ENCODE peak calls at places on chromosomes 12 and 14, in six cellular contexts. One of them, this sample, is unnamed.

GRCh38 chr12:52027085-52027843 is 20.5 kb downstream of the TAMALIN start:
- DNase-seq in IMR-90: no peak
- DNase-seq in mesenchymal stem cell: peak
- DNase-seq in neuronal stem cell: no peak
- DNase-seq in H9: no peak
- DNase-seq in trophoblast cell: no peak
- DNase-seq in this sample: no peak

GRCh38 chr12:91339106-91339505 is 156.5 kb upstream of the DCN start:
- DNase-seq in IMR-90: no peak
- DNase-seq in mesenchymal stem cell: no peak
- DNase-seq in neuronal stem cell: no peak
- DNase-seq in H9: no peak
- DNase-seq in trophoblast cell: peak
- DNase-seq in this sample: no peak

GRCh38 chr12:117387832-117388231 is 26.4 kb upstream of the NOS1 start:
- DNase-seq in IMR-90: no peak
- DNase-seq in mesenchymal stem cell: no peak
- DNase-seq in neuronal stem cell: no peak
- DNase-seq in H9: no peak
- DNase-seq in trophoblast cell: no peak
- DNase-seq in this sample: no peak

GRCh38 chr12:130456375-130457199 is 118.9 kb downstream of the PIWIL1 start:
- DNase-seq in IMR-90: no peak
- DNase-seq in mesenchymal stem cell: no peak
- DNase-seq in neuronal stem cell: no peak
- DNase-seq in H9: no peak
- DNase-seq in trophoblast cell: no peak
- DNase-seq in this sample: no peak

GRCh38 chr12:131437706-131438210 is 273.1 kb upstream of the SFSWAP start:
- DNase-seq in IMR-90: no peak
- DNase-seq in mesenchymal stem cell: no peak
- DNase-seq in neuronal stem cell: no peak
- DNase-seq in H9: no peak
- DNase-seq in trophoblast cell: no peak
- DNase-seq in this sample: no peak

GRCh38 chr12:96094201-96094600 is 58.8 kb upstream of the LTA4H start:
- DNase-seq in IMR-90: no peak
- DNase-seq in mesenchymal stem cell: no peak
- DNase-seq in neuronal stem cell: no peak
- DNase-seq in H9: peak
- DNase-seq in trophoblast cell: peak
- DNase-seq in this sample: no peak

GRCh38 chr14:52793061-52793460 is 1.7 kb upstream of the GNPNAT1 start:
- DNase-seq in IMR-90: peak
- DNase-seq in mesenchymal stem cell: peak
- DNase-seq in neuronal stem cell: no peak
- DNase-seq in H9: no peak
- DNase-seq in trophoblast cell: no peak
- DNase-seq in this sample: no peak

GRCh38 chr12:83318386-83318971 is 631.8 kb downstream of the TMTC2 start:
- DNase-seq in IMR-90: peak
- DNase-seq in mesenchymal stem cell: peak
- DNase-seq in neuronal stem cell: no peak
- DNase-seq in H9: no peak
- DNase-seq in trophoblast cell: no peak
- DNase-seq in this sample: no peak

GRCh38 chr14:51697848-51698247 is 46.1 kb downstream of the FRMD6 start:
- DNase-seq in IMR-90: no peak
- DNase-seq in mesenchymal stem cell: no peak
- DNase-seq in neuronal stem cell: no peak
- DNase-seq in H9: no peak
- DNase-seq in trophoblast cell: no peak
- DNase-seq in this sample: no peak

DNA sequence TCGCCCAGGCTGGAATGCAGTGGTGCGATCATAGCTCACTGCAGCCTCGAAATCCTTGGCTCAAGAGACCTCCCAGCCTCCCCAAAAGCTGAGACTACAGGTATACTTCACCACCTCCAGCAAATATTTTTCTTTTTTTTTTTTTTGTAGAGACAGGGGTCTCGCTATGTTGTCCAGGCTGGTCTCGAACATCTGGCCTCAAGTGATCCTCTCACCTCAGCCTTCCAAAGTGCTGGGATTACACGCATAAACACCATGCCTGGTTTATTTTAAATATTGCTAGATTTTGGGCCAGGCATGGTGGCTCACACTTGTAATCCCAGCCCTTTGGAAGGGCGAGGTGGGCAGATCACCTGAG is 26.7 kb upstream of the UBC start:
- DNase-seq in IMR-90: no peak
- DNase-seq in mesenchymal stem cell: no peak
- DNase-seq in neuronal stem cell: no peak
- DNase-seq in H9: no peak
- DNase-seq in trophoblast cell: no peak
- DNase-seq in this sample: no peak
- H3K14ac ChIP-seq in IMR-90: peak
- H3K14ac ChIP-seq in mesenchymal stem cell: no peak
- H3K14ac ChIP-seq in neuronal stem cell: peak
- H3K14ac ChIP-seq in H9: no peak
- H3K14ac ChIP-seq in trophoblast cell: no peak
- H3K14ac ChIP-seq in this sample: no peak

GRCh38 chr12:46493352-46494209 is 121.0 kb upstream of the SLC38A2 start:
- DNase-seq in IMR-90: no peak
- DNase-seq in mesenchymal stem cell: peak
- DNase-seq in neuronal stem cell: no peak
- DNase-seq in H9: no peak
- DNase-seq in trophoblast cell: no peak
- DNase-seq in this sample: no peak
- H2BK120ac ChIP-seq in IMR-90: peak
- H2BK120ac ChIP-seq in mesenchymal stem cell: no peak
- H2BK120ac ChIP-seq in neuronal stem cell: no peak
- H2BK120ac ChIP-seq in H9: no peak
- H2BK120ac ChIP-seq in trophoblast cell: peak
- H2BK120ac ChIP-seq in this sample: peak

GRCh38 chr14:38848243-38848642 is 254.8 kb downstream of the SEC23A start:
- DNase-seq in IMR-90: no peak
- DNase-seq in mesenchymal stem cell: no peak
- DNase-seq in neuronal stem cell: no peak
- DNase-seq in H9: no peak
- DNase-seq in trophoblast cell: no peak
- DNase-seq in this sample: no peak
- H3K14ac ChIP-seq in IMR-90: no peak
- H3K14ac ChIP-seq in mesenchymal stem cell: no peak
- H3K14ac ChIP-seq in neuronal stem cell: no peak
- H3K14ac ChIP-seq in H9: no peak
- H3K14ac ChIP-seq in trophoblast cell: no peak
- H3K14ac ChIP-seq in this sample: no peak

DNA sequence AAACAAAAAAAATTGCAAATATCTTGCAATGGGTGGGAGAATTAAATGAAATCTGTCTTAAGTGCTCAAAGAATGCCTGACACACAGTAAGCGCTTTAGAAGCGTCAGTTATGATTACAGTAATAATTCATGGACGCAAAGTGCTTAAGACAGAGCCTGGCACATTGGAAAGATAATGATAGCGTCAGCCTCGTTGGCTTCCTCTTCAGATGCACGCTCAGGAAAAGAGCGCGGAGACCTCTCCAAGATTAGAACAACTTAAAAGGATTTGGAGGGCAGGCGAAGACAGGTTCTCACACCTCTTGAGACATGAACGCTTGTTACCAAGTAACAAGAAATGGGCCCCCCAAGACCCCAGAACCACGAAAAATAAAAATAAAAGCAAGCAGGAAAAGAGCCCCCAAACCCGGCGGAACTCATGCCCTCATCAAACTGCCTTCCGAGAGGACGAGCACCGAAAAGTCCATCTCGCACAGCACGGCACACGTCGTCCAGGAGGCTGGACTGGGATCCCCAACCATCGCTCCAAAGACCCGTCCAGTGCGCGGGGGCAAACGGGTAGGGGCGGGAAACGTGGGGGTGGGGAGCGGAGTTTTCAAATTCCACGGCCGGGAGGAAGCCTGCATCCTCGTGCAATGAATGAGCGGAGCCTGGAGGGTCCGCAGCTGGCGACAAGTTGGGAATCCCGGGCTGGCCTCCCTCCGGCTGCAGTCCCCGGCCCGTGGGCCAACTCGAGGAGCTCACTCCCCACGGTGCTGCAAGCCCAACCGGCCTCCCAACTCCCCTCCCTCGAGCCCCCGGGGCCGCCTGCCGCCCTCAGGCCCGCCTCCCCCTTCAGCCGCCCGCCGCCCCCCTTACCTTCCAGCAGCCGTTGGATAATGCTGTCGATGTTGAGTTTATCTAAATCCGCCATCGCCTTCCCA is 635 bp downstream of the PPP1CC start:
- DNase-seq in IMR-90: peak
- DNase-seq in mesenchymal stem cell: peak
- DNase-seq in neuronal stem cell: peak
- DNase-seq in H9: no peak
- DNase-seq in trophoblast cell: peak
- DNase-seq in this sample: no peak
- H2BK120ac ChIP-seq in IMR-90: peak
- H2BK120ac ChIP-seq in mesenchymal stem cell: peak
- H2BK120ac ChIP-seq in neuronal stem cell: no peak
- H2BK120ac ChIP-seq in H9: no peak
- H2BK120ac ChIP-seq in trophoblast cell: peak
- H2BK120ac ChIP-seq in this sample: no peak

GRCh38 chr14:27181304-27181703 is 583.5 kb upstream of the NOVA1 start:
- DNase-seq in IMR-90: no peak
- DNase-seq in mesenchymal stem cell: no peak
- DNase-seq in neuronal stem cell: no peak
- DNase-seq in H9: no peak
- DNase-seq in trophoblast cell: no peak
- DNase-seq in this sample: no peak
- H3K14ac ChIP-seq in IMR-90: no peak
- H3K14ac ChIP-seq in mesenchymal stem cell: no peak
- H3K14ac ChIP-seq in neuronal stem cell: no peak
- H3K14ac ChIP-seq in H9: no peak
- H3K14ac ChIP-seq in trophoblast cell: no peak
- H3K14ac ChIP-seq in this sample: no peak

DNA sequence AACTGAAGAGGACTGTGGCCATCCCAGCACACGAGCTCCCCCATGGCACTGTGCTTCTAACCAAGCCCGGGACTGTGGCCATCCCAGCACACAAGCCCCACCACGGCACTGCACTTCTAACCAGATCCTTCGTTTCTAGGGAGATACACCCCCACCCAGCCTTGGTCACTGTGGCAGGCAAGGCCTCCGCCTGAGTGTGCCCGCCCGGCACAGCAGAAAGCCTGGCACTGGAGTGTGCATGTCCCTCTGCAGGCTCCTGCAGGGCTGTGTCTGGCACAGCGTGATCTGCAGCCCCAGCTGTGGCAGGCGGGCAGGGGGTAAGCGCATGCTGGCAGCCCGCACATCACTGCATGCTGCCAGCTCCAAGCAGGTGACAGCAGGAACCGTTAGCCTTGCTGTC is 49.8 kb downstream of the CCDC85C start:
- DNase-seq in IMR-90: no peak
- DNase-seq in mesenchymal stem cell: no peak
- DNase-seq in neuronal stem cell: no peak
- DNase-seq in H9: no peak
- DNase-seq in trophoblast cell: no peak
- DNase-seq in this sample: no peak
- H2BK120ac ChIP-seq in IMR-90: no peak
- H2BK120ac ChIP-seq in mesenchymal stem cell: no peak
- H2BK120ac ChIP-seq in neuronal stem cell: no peak
- H2BK120ac ChIP-seq in H9: no peak
- H2BK120ac ChIP-seq in trophoblast cell: no peak
- H2BK120ac ChIP-seq in this sample: no peak

GRCh38 chr14:54135804-54136280 is 179.2 kb upstream of the BMP4 start:
- DNase-seq in IMR-90: no peak
- DNase-seq in mesenchymal stem cell: peak
- DNase-seq in neuronal stem cell: no peak
- DNase-seq in H9: no peak
- DNase-seq in trophoblast cell: peak
- DNase-seq in this sample: no peak
- H3K14ac ChIP-seq in IMR-90: no peak
- H3K14ac ChIP-seq in mesenchymal stem cell: no peak
- H3K14ac ChIP-seq in neuronal stem cell: no peak
- H3K14ac ChIP-seq in H9: no peak
- H3K14ac ChIP-seq in trophoblast cell: no peak
- H3K14ac ChIP-seq in this sample: no peak

This sample was measured in H1.